ENCODE peak calls at places on chromosomes 2 and 18, in seven cellular contexts. T, P, A, M, R, G and U are unnamed samples.

GRCh38 chr2:44946681-44947360 is 5.3 kb downstream of the SIX3 start:
- DNase-seq in T (no peak), P (no peak), A (no peak), M (no peak), R (no peak), G (no peak), U (no peak)

GRCh38 chr2:43402452-43402937 is 176.1 kb upstream of the ZFP36L2 start:
- DNase-seq in T (no peak), P (no peak), A (no peak), M (no peak), R (no peak), G (no peak), U (no peak)

GRCh38 chr2:170177950-170178781 is at the start of gene MYO3B:
- DNase-seq in T (peak), P (no peak), A (no peak), M (no peak), R (peak), G (no peak), U (no peak)

GRCh38 chr18:49819768-49820662 is 6.7 kb upstream of the ACAA2 start:
- DNase-seq in T (peak), P (no peak), A (no peak), M (no peak), R (no peak), G (no peak), U (peak)

GRCh38 chr2:97740590-97741182 is 27.3 kb downstream of the ZAP70 start:
- DNase-seq in T (peak), P (no peak), A (peak), M (peak), R (peak), G (peak), U (no peak)

GRCh38 chr2:233081232-233081730 is 21.1 kb downstream of the INPP5D start:
- DNase-seq in T (no peak), P (no peak), A (no peak), M (no peak), R (no peak), G (no peak), U (no peak)

GRCh38 chr2:104502904-104503303 is 351.0 kb upstream of the POU3F3 start:
- DNase-seq in T (no peak), P (no peak), A (no peak), M (no peak), R (no peak), G (no peak), U (no peak)

GRCh38 chr2:224062481-224063307 is 23.6 kb upstream of the SERPINE2 start:
- DNase-seq in T (no peak), P (no peak), A (no peak), M (no peak), R (no peak), G (no peak), U (peak)

GRCh38 chr2:8599421-8600242 is 82.2 kb upstream of the ID2 start:
- DNase-seq in T (no peak), P (no peak), A (peak), M (no peak), R (no peak), G (no peak), U (no peak)

GRCh38 chr18:55268629-55269275 is 309.5 kb upstream of the CCDC68 start:
- DNase-seq in T (no peak), P (no peak), A (no peak), M (no peak), R (peak), G (no peak), U (no peak)

GRCh38 chr2:100826494-100826893 is 6.6 kb downstream of the NPAS2 start:
- DNase-seq in T (no peak), P (no peak), A (no peak), M (no peak), R (no peak), G (no peak), U (no peak)

GRCh38 chr18:62713651-62714247 is 1.6 kb upstream of the PHLPP1 start:
- DNase-seq in T (peak), P (no peak), A (no peak), M (no peak), R (no peak), G (no peak), U (no peak)

GRCh38 chr2:189261431-189261841 is 81.9 kb upstream of the COL5A2 start:
- DNase-seq in T (peak), P (no peak), A (no peak), M (no peak), R (no peak), G (no peak), U (no peak)